ENCODE peak calls at places on chromosomes 7 and 10, in seven cellular contexts. X, D, Z, G, V, C and E are unnamed samples.

GRCh38 chr10:79051766-79052165 is 17.0 kb upstream of the ZMIZ1 start:
- DNase-seq in G (no peak), V (no peak), C (no peak), D (no peak), X (no peak), Z (peak; percentile 21), E (no peak)

GRCh38 chr10:87723500-87723899 is 63.8 kb downstream of the PAPSS2 start:
- DNase-seq in X (no peak), D (no peak), Z (no peak), C (no peak), G (peak; percentile 46), V (no peak), E (no peak)

GRCh38 chr10:78868456-78868855 is 200.3 kb upstream of the ZMIZ1 start:
- DNase-seq in Z (no peak), C (no peak), V (no peak), G (no peak), X (no peak), D (no peak), E (no peak)

GRCh38 chr10:944034-944831 is 12.7 kb upstream of the LARP4B start:
- DNase-seq in X (no peak), G (peak; percentile 38), C (no peak), V (peak; percentile 81), Z (peak; percentile 62), D (peak; percentile 83), E (no peak)

GRCh38 chr7:51079494-51079893 is 237.1 kb downstream of the COBL start:
- DNase-seq in Z (no peak), C (no peak), G (no peak), D (no peak), V (no peak), X (no peak), E (no peak)

GRCh38 chr7:49099587-49100326 is 175.4 kb downstream of the CDC14C start:
- DNase-seq in X (no peak), D (no peak), Z (no peak), C (no peak), V (no peak), G (no peak), E (no peak)

GRCh38 chr7:94130716-94131115 is 126.6 kb upstream of the BET1 start:
- DNase-seq in G (no peak), D (no peak), X (no peak), V (peak; percentile 5), Z (no peak), C (no peak), E (no peak)

GRCh38 chr10:79047875-79048638 is 20.7 kb upstream of the ZMIZ1 start:
- DNase-seq in Z (peak; percentile 68), X (no peak), D (peak; percentile 75), G (no peak), V (no peak), C (no peak), E (no peak)

GRCh38 chr7:604884-605531 is 85.4 kb upstream of the PDGFA start:
- DNase-seq in D (no peak), X (no peak), V (no peak), C (no peak), Z (no peak), G (no peak), E (no peak)

GRCh38 chr10:100518761-100519241 is 860 bp downstream of the SEC31B start:
- DNase-seq in C (peak; percentile 71), D (no peak), Z (peak; percentile 44), X (peak; percentile 7), V (peak; percentile 57), G (peak; percentile 67), E (no peak)

GRCh38 chr7:5419523-5420107 is 4.0 kb downstream of the TNRC18 start:
- DNase-seq in D (no peak), X (peak; percentile 44), G (no peak), C (no peak), V (no peak), Z (peak; percentile 47), E (no peak)

GRCh38 chr7:28861825-28862224 is 96.3 kb downstream of the TRIL start:
- DNase-seq in D (no peak), Z (no peak), C (no peak), X (no peak), V (no peak), G (no peak), E (no peak)

GRCh38 chr10:93873427-93874115 is 20.2 kb upstream of the SLC35G1 start:
- DNase-seq in G (peak; percentile 55), X (no peak), D (no peak), V (peak; percentile 56), C (no peak), Z (no peak), E (no peak)

GRCh38 chr7:113421696-113422330 is 303.5 kb upstream of the SMIM30 start:
- DNase-seq in C (peak; percentile 74), V (peak; percentile 80), X (peak; percentile 6), G (peak; percentile 80), D (peak; percentile 79), Z (peak; percentile 61), E (peak; percentile 32)

GRCh38 chr10:24118246-24118645 is 90.7 kb upstream of the KIAA1217 start:
- DNase-seq in G (no peak), X (no peak), Z (no peak), V (no peak), C (peak; percentile 33), D (no peak), E (no peak)

GRCh38 chr10:128064615-128065580 is 61.3 kb downstream of the MKI67 start:
- DNase-seq in G (peak; percentile 17), D (peak; percentile 92), C (no peak), Z (peak; percentile 48), V (peak; percentile 89), X (no peak), E (no peak)

GRCh38 chr7:99622596-99622995 is 5.8 kb downstream of the ZSCAN25 start:
- DNase-seq in Z (no peak), G (no peak), X (no peak), V (no peak), C (no peak), D (no peak), E (peak; percentile 69)

GRCh38 chr10:88466786-88467185 is 116.3 kb downstream of the RNLS start:
- DNase-seq in C (no peak), X (no peak), Z (no peak), V (no peak), G (no peak), D (no peak), E (no peak)

GRCh38 chr10:32245760-32246159 is 101.2 kb downstream of the EPC1 start:
- DNase-seq in X (no peak), G (no peak), D (no peak), V (no peak), C (no peak), Z (no peak), E (no peak)

GRCh38 chr7:139629392-139630082 is 106.1 kb downstream of the CLEC2L start:
- DNase-seq in C (no peak), V (peak; percentile 38), X (no peak), D (no peak), G (no peak), Z (no peak), E (no peak)

GRCh38 chr10:29430101-29430500 is 141.2 kb downstream of the LYZL1 start:
- DNase-seq in X (no peak), D (no peak), V (peak; percentile 59), C (no peak), Z (no peak), G (no peak), E (no peak)

GRCh38 chr10:71769279-71769823 is 4.0 kb downstream of the VSIR start:
- DNase-seq in V (no peak), X (no peak), D (no peak), C (no peak), Z (no peak), G (peak; percentile 18), E (no peak)